ENCODE peak calls at places on chromosomes 1 and 21, in ten cellular contexts. J is T-helper 1 cell; H is stimulated activated CD4-positive, alpha-beta T cell treated with anti-CD3 and anti-CD28 coated beads, Interleukin-2, amount 100 ng/mL, for 48 hours; N is T47D; M is caudate nucleus; E is GM12865; R is astrocyte of the hippocampus; V is psoas muscle; B is NCI-H1105 treated with DMSO at 0.1 percent for 48 hours; O is activated T-cell treated with anti-CD3 and anti-CD28 coated beads for 1 hour. K is an unnamed sample.
A peak's percentile ranks its signal among the peaks of the same experiment; 100 is the strongest.

GRCh38 chr1:206581571-206581981 is 30.7 kb downstream of the EIF2D start:
- DNase-seq in J (peak; percentile 73), H (no peak), N (no peak), M (no peak), E (peak; percentile 28), R (no peak), V (no peak), B (no peak), O (peak; percentile 58), K (peak; percentile 44)

GRCh38 chr1:179779645-179780272 is 36.7 kb downstream of the FAM163A start:
- DNase-seq in J (no peak), H (no peak), N (no peak), M (no peak), E (no peak), R (peak; percentile 38), V (no peak), B (no peak), O (no peak), K (no peak)

GRCh38 chr1:19861034-19861433 is 21.2 kb upstream of the OTUD3 start:
- DNase-seq in J (no peak), H (no peak), N (no peak), M (no peak), E (no peak), R (peak; percentile 17), V (no peak), B (no peak), O (no peak), K (no peak)

GRCh38 chr1:109762039-109762585 is 1.6 kb downstream of the EPS8L3 start:
- DNase-seq in J (no peak), H (no peak), N (no peak), M (no peak), E (no peak), R (no peak), V (no peak), B (no peak), O (no peak), K (no peak)

GRCh38 chr1:100080331-100080730 is 52.4 kb downstream of the SASS6 start:
- DNase-seq in J (no peak), H (no peak), N (no peak), M (no peak), E (no peak), R (no peak), V (no peak), B (no peak), O (no peak), K (no peak)

GRCh38 chr1:204493145-204493881 is 1.3 kb downstream of the PIK3C2B start:
- DNase-seq in J (no peak), H (no peak), N (no peak), M (no peak), E (no peak), R (peak; percentile 82), V (peak; percentile 85), B (peak; percentile 70), O (no peak), K (no peak)

GRCh38 chr21:17848228-17848627 is 29.1 kb upstream of the C21orf91 start:
- DNase-seq in J (no peak), H (no peak), N (no peak), M (no peak), E (peak; percentile 87), R (peak; percentile 95), V (no peak), B (no peak), O (no peak), K (no peak)

GRCh38 chr1:93779540-93780121 is 98.0 kb upstream of the BCAR3 start:
- DNase-seq in J (no peak), H (no peak), N (no peak), M (no peak), E (no peak), R (peak; percentile 57), V (no peak), B (no peak), O (no peak), K (no peak)

GRCh38 chr1:30733520-30733919 is 10.1 kb upstream of the MATN1 start:
- DNase-seq in J (no peak), H (no peak), N (no peak), M (no peak), E (no peak), R (peak; percentile 39), V (no peak), B (no peak), O (no peak), K (no peak)

GRCh38 chr1:224201853-224202252 is 18.8 kb downstream of the DEGS1 start:
- DNase-seq in J (no peak), H (no peak), N (no peak), M (no peak), E (no peak), R (no peak), V (no peak), B (no peak), O (no peak), K (no peak)

GRCh38 chr1:63599799-63600198 is 6.6 kb downstream of the PGM1 start:
- DNase-seq in J (no peak), H (no peak), N (no peak), M (no peak), E (no peak), R (no peak), V (no peak), B (no peak), O (no peak), K (no peak)

GRCh38 chr1:94205639-94206038 is 31.7 kb downstream of the ARHGAP29 start:
- DNase-seq in J (no peak), H (no peak), N (no peak), M (no peak), E (no peak), R (peak; percentile 20), V (no peak), B (no peak), O (no peak), K (no peak)

GRCh38 chr1:193087893-193088292 is 17.3 kb downstream of the GLRX2 start:
- DNase-seq in J (no peak), H (no peak), N (no peak), M (no peak), E (no peak), R (no peak), V (no peak), B (no peak), O (no peak), K (no peak)

GRCh38 chr1:21956720-21957552 is 19.8 kb upstream of the HSPG2 start:
- DNase-seq in J (peak; percentile 48), H (peak; percentile 13), N (peak; percentile 40), M (no peak), E (no peak), R (peak; percentile 80), V (peak; percentile 52), B (peak; percentile 82), O (peak; percentile 27), K (no peak)

GRCh38 chr1:99180915-99181314 is 83.4 kb upstream of the PLPPR4 start:
- DNase-seq in J (no peak), H (no peak), N (no peak), M (no peak), E (no peak), R (no peak), V (no peak), B (peak; percentile 64), O (no peak), K (no peak)

GRCh38 chr1:22341791-22342605 is 109.7 kb upstream of the ZBTB40 start:
- DNase-seq in J (no peak), H (no peak), N (no peak), M (no peak), E (no peak), R (peak; percentile 47), V (peak; percentile 57), B (peak; percentile 58), O (no peak), K (no peak)

GRCh38 chr1:201731592-201731991 is 97.4 kb upstream of the IPO9 start:
- DNase-seq in J (no peak), H (no peak), N (no peak), M (no peak), E (no peak), R (no peak), V (no peak), B (no peak), O (no peak), K (no peak)

GRCh38 chr1:78492376-78492950 is 1.7 kb downstream of the PTGFR start:
- DNase-seq in J (no peak), H (no peak), N (no peak), M (no peak), E (peak; percentile 10), R (no peak), V (no peak), B (no peak), O (no peak), K (no peak)

GRCh38 chr1:25064465-25065238 is 134.6 kb upstream of the RUNX3 start:
- DNase-seq in J (no peak), H (no peak), N (no peak), M (no peak), E (peak; percentile 22), R (no peak), V (no peak), B (no peak), O (no peak), K (no peak)

GRCh38 chr1:98315309-98315708 is 346.2 kb upstream of the SNX7 start:
- DNase-seq in J (no peak), H (no peak), N (no peak), M (no peak), E (no peak), R (peak; percentile 82), V (no peak), B (no peak), O (no peak), K (no peak)

GRCh38 chr1:201850053-201850397 is 21.1 kb downstream of the IPO9 start:
- DNase-seq in J (no peak), H (no peak), N (no peak), M (no peak), E (no peak), R (peak; percentile 96), V (no peak), B (no peak), O (no peak), K (no peak)

GRCh38 chr1:52857443-52857842 is 14.9 kb downstream of the ZYG11A start:
- DNase-seq in J (no peak), H (no peak), N (no peak), M (no peak), E (no peak), R (no peak), V (no peak), B (no peak), O (no peak), K (no peak)

GRCh38 chr1:156165083-156165482 is 11.7 kb downstream of the SEMA4A start:
- DNase-seq in J (no peak), H (no peak), N (no peak), M (no peak), E (no peak), R (no peak), V (no peak), B (no peak), O (no peak), K (no peak)

GRCh38 chr1:3891329-3891867 is 8.7 kb downstream of the C1orf174 start:
- DNase-seq in J (no peak), H (no peak), N (no peak), M (no peak), E (no peak), R (no peak), V (peak; percentile 39), B (no peak), O (no peak), K (no peak)

GRCh38 chr1:147913362-147913761 is 10.8 kb downstream of the GJA8 start:
- DNase-seq in J (no peak), H (no peak), N (no peak), M (no peak), E (no peak), R (no peak), V (no peak), B (no peak), O (no peak), K (no peak)

GRCh38 chr1:160767417-160768294 is 28.3 kb upstream of the LY9 start:
- DNase-seq in J (no peak), H (peak; percentile 35), N (no peak), M (no peak), E (peak; percentile 84), R (no peak), V (no peak), B (no peak), O (no peak), K (no peak)

GRCh38 chr1:60989745-60990718 is 92.3 kb upstream of the NFIA start:
- DNase-seq in J (no peak), H (no peak), N (no peak), M (no peak), E (no peak), R (peak; percentile 83), V (peak; percentile 61), B (no peak), O (no peak), K (no peak)

GRCh38 chr21:42038826-42039425 is 28.8 kb upstream of the ZBTB21 start:
- DNase-seq in J (no peak), H (no peak), N (no peak), M (no peak), E (no peak), R (no peak), V (no peak), B (no peak), O (no peak), K (no peak)